ENCODE peak calls at places on chromosome 13, in four cellular contexts. One of them, this sample, is unnamed.

GRCh38 chr13:113489171-113489548 is 1.4 kb downstream of the DCUN1D2 start:
- DNase-seq in HepG2: peak; percentile 16
- DNase-seq in HCT116: no peak
- DNase-seq in H1: no peak
- DNase-seq in this sample: peak; percentile 69

GRCh38 chr13:24865158-24865557 is 101.2 kb downstream of the RNF17 start:
- DNase-seq in HepG2: no peak
- DNase-seq in HCT116: no peak
- DNase-seq in H1: no peak
- DNase-seq in this sample: no peak

GRCh38 chr13:91904597-91904996 is 506.2 kb downstream of the GPC5 start:
- DNase-seq in HepG2: no peak
- DNase-seq in HCT116: no peak
- DNase-seq in H1: no peak
- DNase-seq in this sample: no peak

GRCh38 chr13:91169641-91170040 is 177.8 kb upstream of the MIR17HG start:
- DNase-seq in HepG2: no peak
- DNase-seq in HCT116: no peak
- DNase-seq in H1: no peak
- DNase-seq in this sample: no peak

GRCh38 chr13:73715114-73715909 is 418.9 kb downstream of the KLF12 start:
- DNase-seq in HepG2: no peak
- DNase-seq in HCT116: no peak
- DNase-seq in H1: no peak
- DNase-seq in this sample: no peak

GRCh38 chr13:39536274-39536673 is 66.7 kb downstream of the LHFPL6 start:
- DNase-seq in HepG2: no peak
- DNase-seq in HCT116: no peak
- DNase-seq in H1: no peak
- DNase-seq in this sample: no peak

GRCh38 chr13:63184693-63185092 is 1769.0 kb upstream of the PCDH20 start:
- DNase-seq in HepG2: peak; percentile 2
- DNase-seq in HCT116: peak; percentile 24
- DNase-seq in H1: peak; percentile 51
- DNase-seq in this sample: peak; percentile 62

GRCh38 chr13:41588899-41589298 is 131.5 kb downstream of the RGCC start:
- DNase-seq in HepG2: peak; percentile 50
- DNase-seq in HCT116: peak; percentile 8
- DNase-seq in H1: no peak
- DNase-seq in this sample: no peak

GRCh38 chr13:60689076-60689475 is 292.1 kb downstream of the TDRD3 start:
- DNase-seq in HepG2: no peak
- DNase-seq in HCT116: no peak
- DNase-seq in H1: no peak
- DNase-seq in this sample: no peak

GRCh38 chr13:98939552-98940306 is 38.1 kb downstream of the DOCK9 start:
- DNase-seq in HepG2: no peak
- DNase-seq in HCT116: no peak
- DNase-seq in H1: no peak
- DNase-seq in this sample: no peak

GRCh38 chr13:41827507-41828213 is 133.2 kb downstream of the VWA8 start:
- DNase-seq in HepG2: no peak
- DNase-seq in HCT116: peak; percentile 39
- DNase-seq in H1: no peak
- DNase-seq in this sample: no peak

GRCh38 chr13:36531746-36532486 is 99.6 kb downstream of the CCNA1 start:
- DNase-seq in HepG2: no peak
- DNase-seq in HCT116: no peak
- DNase-seq in H1: no peak
- DNase-seq in this sample: no peak

GRCh38 chr13:31436478-31436877 is 236.7 kb downstream of the B3GLCT start:
- DNase-seq in HepG2: no peak
- DNase-seq in HCT116: no peak
- DNase-seq in H1: no peak
- DNase-seq in this sample: no peak

GRCh38 chr13:58085819-58086218 is 454.3 kb downstream of the PCDH17 start:
- DNase-seq in HepG2: no peak
- DNase-seq in HCT116: no peak
- DNase-seq in H1: no peak
- DNase-seq in this sample: no peak

GRCh38 chr13:48667136-48667535 is 13.4 kb downstream of the CYSLTR2 start:
- DNase-seq in HepG2: no peak
- DNase-seq in HCT116: no peak
- DNase-seq in H1: no peak
- DNase-seq in this sample: no peak

GRCh38 chr13:98575009-98575866 is 1.7 kb downstream of the STK24 start:
- DNase-seq in HepG2: no peak
- DNase-seq in HCT116: no peak
- DNase-seq in H1: no peak
- DNase-seq in this sample: no peak

GRCh38 chr13:38819596-38819995 is 132.7 kb downstream of the FREM2 start:
- DNase-seq in HepG2: no peak
- DNase-seq in HCT116: no peak
- DNase-seq in H1: no peak
- DNase-seq in this sample: no peak

GRCh38 chr13:42378383-42378780 is 106.4 kb downstream of the AKAP11 start:
- DNase-seq in HepG2: no peak
- DNase-seq in HCT116: no peak
- DNase-seq in H1: no peak
- DNase-seq in this sample: no peak

GRCh38 chr13:114078501-114079451 is 53.6 kb downstream of the RASA3 start:
- DNase-seq in HepG2: no peak
- DNase-seq in HCT116: no peak
- DNase-seq in H1: no peak
- DNase-seq in this sample: peak; percentile 7

GRCh38 chr13:19860884-19861655 is 2.4 kb downstream of the ZMYM5 start:
- DNase-seq in HepG2: peak; percentile 77
- DNase-seq in HCT116: peak; percentile 80
- DNase-seq in H1: no peak
- DNase-seq in this sample: no peak

GRCh38 chr13:99980201-99981114 is 1.1 kb upstream of the ZIC2 start:
- DNase-seq in HepG2: no peak
- DNase-seq in HCT116: peak; percentile 52
- DNase-seq in H1: peak; percentile 85
- DNase-seq in this sample: peak; percentile 87

GRCh38 chr13:32381539-32381938 is 46.4 kb downstream of the N4BP2L1 start:
- DNase-seq in HepG2: peak; percentile 49
- DNase-seq in HCT116: peak; percentile 2
- DNase-seq in H1: no peak
- DNase-seq in this sample: no peak

GRCh38 chr13:99892866-99893504 is 78.6 kb downstream of the ZIC5 start:
- DNase-seq in HepG2: no peak
- DNase-seq in HCT116: no peak
- DNase-seq in H1: no peak
- DNase-seq in this sample: no peak

GRCh38 chr13:27744861-27745260 is 47.4 kb upstream of the GSX1 start:
- DNase-seq in HepG2: no peak
- DNase-seq in HCT116: no peak
- DNase-seq in H1: peak; percentile 47
- DNase-seq in this sample: peak; percentile 41

GRCh38 chr13:106109391-106109791 is 426.1 kb downstream of the EFNB2 start:
- DNase-seq in HepG2: no peak
- DNase-seq in HCT116: no peak
- DNase-seq in H1: no peak
- DNase-seq in this sample: no peak
- TF ChIP-seq ATF3 in HepG2: no peak
- TF ChIP-seq ATF3 in HCT116: no peak
- TF ChIP-seq ATF3 in H1: no peak
- TF ChIP-seq ATF3 in this sample: no peak

GRCh38 chr13:110350509-110350908 is 43.4 kb downstream of the COL4A2 start:
- DNase-seq in HepG2: no peak
- DNase-seq in HCT116: no peak
- DNase-seq in H1: no peak
- DNase-seq in this sample: no peak
- TF ChIP-seq ATF3 in HepG2: no peak
- TF ChIP-seq ATF3 in HCT116: no peak
- TF ChIP-seq ATF3 in H1: no peak
- TF ChIP-seq ATF3 in this sample: no peak

GRCh38 chr13:44304433-44304725 is 69.2 kb upstream of the SERP2 start:
- DNase-seq in HepG2: no peak
- DNase-seq in HCT116: no peak
- DNase-seq in H1: no peak
- DNase-seq in this sample: no peak

GRCh38 chr13:44303681-44304432 is 69.8 kb upstream of the SERP2 start:
- DNase-seq in HepG2: no peak
- DNase-seq in HCT116: no peak
- DNase-seq in H1: no peak
- DNase-seq in this sample: no peak

GRCh38 chr13:44306401-44307192 is 67.0 kb upstream of the SERP2 start:
- DNase-seq in HepG2: no peak
- DNase-seq in HCT116: peak; percentile 99
- DNase-seq in H1: peak; percentile 57
- DNase-seq in this sample: peak; percentile 38

GRCh38 chr13:44305845-44306244 is 67.8 kb upstream of the SERP2 start:
- DNase-seq in HepG2: no peak
- DNase-seq in HCT116: no peak
- DNase-seq in H1: no peak
- DNase-seq in this sample: no peak

DNA sequence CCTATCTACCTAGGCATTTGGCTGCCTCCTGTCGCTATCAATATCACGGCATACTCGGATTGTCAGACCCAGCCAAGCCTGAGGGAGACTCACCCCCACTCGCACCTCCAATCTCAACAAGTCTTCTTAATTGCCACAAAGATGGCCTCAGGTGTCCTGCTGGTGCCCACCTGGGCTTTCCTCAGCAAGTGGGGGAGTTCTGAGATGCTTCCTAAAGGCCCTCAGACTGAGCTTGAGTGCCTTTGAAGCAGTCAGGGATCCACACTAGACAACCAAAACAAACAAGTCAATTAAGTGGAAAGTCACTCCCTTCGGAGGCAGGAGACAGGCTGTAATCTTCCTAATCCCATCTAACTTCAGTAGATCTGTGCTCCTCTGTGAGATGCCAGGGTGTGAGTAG is 68.4 kb upstream of the SERP2 start:
- DNase-seq in HepG2: no peak
- DNase-seq in HCT116: peak; percentile 13
- DNase-seq in H1: no peak
- DNase-seq in this sample: no peak
- TF ChIP-seq ATF3 in HepG2: no peak
- TF ChIP-seq ATF3 in HCT116: no peak
- TF ChIP-seq ATF3 in H1: no peak
- TF ChIP-seq ATF3 in this sample: no peak

GRCh38 chr13:26663801-26664200 is 96.8 kb downstream of the GPR12 start:
- DNase-seq in HepG2: no peak
- DNase-seq in HCT116: no peak
- DNase-seq in H1: no peak
- DNase-seq in this sample: no peak
- TF ChIP-seq ATF3 in HepG2: no peak
- TF ChIP-seq ATF3 in HCT116: no peak
- TF ChIP-seq ATF3 in H1: no peak
- TF ChIP-seq ATF3 in this sample: no peak